ENCODE peak calls at places on chromosome 6, in nine cellular contexts. Z is transverse colon, X is endodermal cell, L is stomach, F is SK-N-SH, H is heart left ventricle, N is mesendoderm, A is fibroblast of lung, E is neuronal stem cell. Q is an unnamed sample.
A peak's percentile ranks its signal among the peaks of the same experiment; 100 is the strongest.

GRCh38 chr6:37547564-37548061 is 47.9 kb upstream of the CCDC167 start:
- DNase-seq in Z (no peak), X (no peak), L (no peak), F (peak; percentile 45), H (no peak), N (no peak), A (peak; percentile 76), E (no peak), Q (no peak)

GRCh38 chr6:70310063-70310694 is 7.3 kb upstream of the COL9A1 start:
- DNase-seq in Z (no peak), X (no peak), L (no peak), F (peak; percentile 8), H (no peak), N (peak; percentile 51), A (peak; percentile 70), E (peak; percentile 31), Q (peak; percentile 18)

GRCh38 chr6:62039602-62040001 is 246.4 kb downstream of the KHDRBS2 start:
- DNase-seq in Z (no peak), X (no peak), L (no peak), F (no peak), H (no peak), N (no peak), A (no peak), E (no peak), Q (no peak)

GRCh38 chr6:56841751-56842150 is 113.2 kb upstream of the BEND6 start:
- DNase-seq in Z (no peak), X (no peak), L (no peak), F (no peak), H (no peak), N (no peak), A (no peak), E (no peak), Q (no peak)

GRCh38 chr6:5068153-5068751 is 16.9 kb upstream of the PPP1R3G start:
- DNase-seq in Z (no peak), X (no peak), L (no peak), F (no peak), H (no peak), N (no peak), A (no peak), E (no peak), Q (no peak)

GRCh38 chr6:135291288-135292116 is 110.4 kb downstream of the MYB start:
- DNase-seq in Z (no peak), X (no peak), L (no peak), F (no peak), H (no peak), N (peak; percentile 16), A (no peak), E (no peak), Q (no peak)

GRCh38 chr6:18389479-18389878 is 2.3 kb downstream of the RNF144B start:
- DNase-seq in Z (no peak), X (no peak), L (no peak), F (no peak), H (no peak), N (no peak), A (peak; percentile 53), E (no peak), Q (no peak)

GRCh38 chr6:170111816-170112582 is 178.9 kb downstream of the DLL1 start:
- DNase-seq in Z (no peak), X (peak; percentile 56), L (peak; percentile 10), F (peak; percentile 9), H (no peak), N (peak; percentile 63), A (no peak), E (no peak), Q (no peak)

GRCh38 chr6:140966676-140967075 is 1166.0 kb upstream of the GJE1 start:
- DNase-seq in Z (no peak), X (no peak), L (no peak), F (no peak), H (no peak), N (no peak), A (no peak), E (no peak), Q (no peak)

GRCh38 chr6:46736913-46737312 is 1.7 kb upstream of the PLA2G7 start:
- DNase-seq in Z (no peak), X (no peak), L (no peak), F (no peak), H (no peak), N (no peak), A (no peak), E (no peak), Q (no peak)

GRCh38 chr6:46735720-46736031 is 501 bp upstream of the PLA2G7 start:
- DNase-seq in Z (no peak), X (no peak), L (no peak), F (no peak), H (no peak), N (no peak), A (no peak), E (no peak), Q (no peak)

GRCh38 chr6:46733410-46733809 is 1.8 kb downstream of the PLA2G7 start:
- DNase-seq in Z (no peak), X (no peak), L (no peak), F (no peak), H (no peak), N (peak; percentile 13), A (no peak), E (no peak), Q (no peak)

GRCh38 chr6:46730918-46731461 is 4.2 kb downstream of the PLA2G7 start:
- DNase-seq in Z (no peak), X (no peak), L (no peak), F (no peak), H (no peak), N (no peak), A (no peak), E (no peak), Q (no peak)

GRCh38 chr6:46734867-46735719 is at the start of gene PLA2G7:
- DNase-seq in Z (peak; percentile 18), X (peak; percentile 86), L (no peak), F (peak; percentile 35), H (no peak), N (peak; percentile 71), A (peak; percentile 16), E (peak; percentile 60), Q (no peak)
- H3K27ac ChIP-seq in Z (no peak within 1 kb of the TSS), X (no peak within 1 kb of the TSS), L (no peak within 1 kb of the TSS), F (no peak within 1 kb of the TSS), H (no peak within 1 kb of the TSS), N (no peak within 1 kb of the TSS), A (no peak within 1 kb of the TSS), E (no peak within 1 kb of the TSS), Q (no peak within 1 kb of the TSS)

DNA sequence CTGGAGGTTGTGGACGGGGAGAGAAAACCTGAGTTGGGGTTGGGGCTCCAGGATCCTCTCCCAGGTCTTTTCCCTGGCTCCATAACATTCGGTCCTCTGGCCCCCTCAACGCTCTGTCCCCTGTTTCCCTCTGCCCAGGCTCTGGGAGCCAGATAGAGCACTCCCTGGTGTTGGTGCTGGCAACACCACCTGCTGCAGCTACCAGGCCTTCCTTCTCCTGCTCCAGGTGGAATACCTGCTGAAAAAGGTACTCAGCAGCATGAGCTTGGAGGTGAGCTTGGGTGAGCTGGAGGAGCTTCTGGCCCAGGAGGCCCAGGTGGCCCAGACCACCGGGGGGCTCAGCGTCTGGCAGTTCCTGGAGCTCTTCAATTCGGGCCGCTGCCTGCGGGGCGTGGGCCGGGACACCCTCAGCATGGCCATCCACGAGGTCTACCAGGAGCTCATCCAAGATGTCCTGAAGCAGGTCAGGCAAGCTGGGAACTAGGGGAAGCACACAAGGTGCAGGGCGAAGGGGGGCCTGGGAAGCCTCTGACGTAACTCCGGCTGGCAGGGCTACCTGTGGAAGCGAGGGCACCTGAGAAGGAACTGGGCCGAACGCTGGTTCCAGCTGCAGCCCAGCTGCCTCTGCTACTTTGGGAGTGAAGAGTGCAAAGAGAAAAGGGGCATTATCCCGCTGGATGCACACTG is 14.6 kb downstream of the DEF6 start:
- DNase-seq in Z (no peak), X (peak; percentile 44), L (no peak), F (no peak), H (no peak), N (no peak), A (no peak), E (no peak), Q (no peak)
- H3K4me3 ChIP-seq in Z (no peak overlapping the region), X (no peak overlapping the region), L (no peak overlapping the region), F (no peak overlapping the region), H (peak overlapping the region; percentile 25), N (no peak overlapping the region), A (no peak overlapping the region), E (no peak overlapping the region), Q (no peak overlapping the region)

GRCh38 chr6:129685640-129686031 is 24.3 kb downstream of the ARHGAP18 start:
- DNase-seq in Z (no peak), X (no peak), L (no peak), F (no peak), H (no peak), N (no peak), A (no peak), E (no peak), Q (no peak)

GRCh38 chr6:129684903-129685639 is 24.9 kb downstream of the ARHGAP18 start:
- DNase-seq in Z (no peak), X (no peak), L (no peak), F (no peak), H (no peak), N (no peak), A (no peak), E (no peak), Q (no peak)

GRCh38 chr6:129683606-129684322 is 26.2 kb downstream of the ARHGAP18 start:
- DNase-seq in Z (peak; percentile 81), X (no peak), L (peak; percentile 72), F (peak; percentile 11), H (peak; percentile 82), N (peak; percentile 81), A (peak; percentile 99), E (no peak), Q (no peak)

GRCh38 chr6:129686941-129687627 is 22.9 kb downstream of the ARHGAP18 start:
- DNase-seq in Z (peak; percentile 38), X (no peak), L (no peak), F (no peak), H (no peak), N (no peak), A (no peak), E (no peak), Q (no peak)

GRCh38 chr6:129684323-129684884 is 25.6 kb downstream of the ARHGAP18 start:
- DNase-seq in Z (no peak), X (no peak), L (no peak), F (no peak), H (no peak), N (no peak), A (no peak), E (no peak), Q (no peak)
- H3K4me1 ChIP-seq in Z (peaks cover 9% of the 10 kb centered on the region), X (peaks cover 5% of the 10 kb centered on the region), L (peaks cover 63% of the 10 kb centered on the region), F (no peaks in the 10 kb centered on the region), H (peaks cover 66% of the 10 kb centered on the region), N (no peaks in the 10 kb centered on the region), A (peaks cover 28% of the 10 kb centered on the region), E (no peaks in the 10 kb centered on the region), Q (no peaks in the 10 kb centered on the region)

GRCh38 chr6:136411028-136411329 is 121.3 kb upstream of the BCLAF1 start:
- DNase-seq in Z (no peak), X (no peak), L (no peak), F (no peak), H (no peak), N (no peak), A (no peak), E (no peak), Q (no peak)

GRCh38 chr6:136410201-136411027 is 120.8 kb upstream of the BCLAF1 start:
- DNase-seq in Z (no peak), X (no peak), L (no peak), F (no peak), H (no peak), N (no peak), A (peak; percentile 35), E (no peak), Q (no peak)

GRCh38 chr6:136409598-136409997 is 120.0 kb upstream of the BCLAF1 start:
- DNase-seq in Z (no peak), X (no peak), L (no peak), F (no peak), H (no peak), N (no peak), A (no peak), E (no peak), Q (no peak)

GRCh38 chr6:136405410-136406029 is 115.9 kb upstream of the BCLAF1 start:
- DNase-seq in Z (peak; percentile 24), X (no peak), L (no peak), F (no peak), H (no peak), N (no peak), A (peak; percentile 27), E (no peak), Q (no peak)

GRCh38 chr6:136408205-136408604 is 118.6 kb upstream of the BCLAF1 start:
- DNase-seq in Z (no peak), X (no peak), L (no peak), F (no peak), H (no peak), N (no peak), A (peak; percentile 64), E (no peak), Q (no peak)
- H3K27ac ChIP-seq in Z (no peak overlapping the region), X (no peak overlapping the region), L (no peak overlapping the region), F (no peak overlapping the region), H (no peak overlapping the region), N (no peak overlapping the region), A (no peak overlapping the region), E (no peak overlapping the region), Q (no peak overlapping the region)